ENCODE peak calls at places on chromosomes 4 and X, in four cellular contexts. One of them, this sample, is unnamed.

GRCh38 chrX:110037181-110037580 is 34.3 kb downstream of the TMEM164 start:
- DNase-seq in HL-60: no peak
- DNase-seq in K562: no peak
- DNase-seq in GM12878: no peak
- DNase-seq in this sample: no peak

GRCh38 chrX:139642241-139642927 is 65.6 kb downstream of the MCF2 start:
- DNase-seq in HL-60: no peak
- DNase-seq in K562: no peak
- DNase-seq in GM12878: no peak
- DNase-seq in this sample: no peak

GRCh38 chr4:43330288-43330687 is 437.8 kb downstream of the GRXCR1 start:
- DNase-seq in HL-60: no peak
- DNase-seq in K562: no peak
- DNase-seq in GM12878: no peak
- DNase-seq in this sample: no peak

GRCh38 chr4:140851032-140851636 is 94.9 kb upstream of the TBC1D9 start:
- DNase-seq in HL-60: peak
- DNase-seq in K562: peak
- DNase-seq in GM12878: peak
- DNase-seq in this sample: peak

GRCh38 chrX:55710701-55711100 is 6.8 kb upstream of the RRAGB start:
- DNase-seq in HL-60: no peak
- DNase-seq in K562: no peak
- DNase-seq in GM12878: no peak
- DNase-seq in this sample: no peak

GRCh38 chrX:46330981-46331380 is 214.2 kb downstream of the ZNF674 start:
- DNase-seq in HL-60: no peak
- DNase-seq in K562: no peak
- DNase-seq in GM12878: no peak
- DNase-seq in this sample: no peak

GRCh38 chrX:80174925-80175574 is 160.5 kb downstream of the TBX22 start:
- DNase-seq in HL-60: no peak
- DNase-seq in K562: no peak
- DNase-seq in GM12878: no peak
- DNase-seq in this sample: no peak

GRCh38 chr4:152957437-152958185 is 21.5 kb downstream of the FHDC1 start:
- DNase-seq in HL-60: no peak
- DNase-seq in K562: peak
- DNase-seq in GM12878: no peak
- DNase-seq in this sample: no peak

GRCh38 chrX:16215660-16216059 is 48.4 kb downstream of the MAGEB17 start:
- DNase-seq in HL-60: no peak
- DNase-seq in K562: no peak
- DNase-seq in GM12878: no peak
- DNase-seq in this sample: no peak

GRCh38 chr4:15744016-15744415 is 34.1 kb upstream of the CD38 start:
- DNase-seq in HL-60: no peak
- DNase-seq in K562: no peak
- DNase-seq in GM12878: no peak
- DNase-seq in this sample: no peak

GRCh38 chr4:11623726-11624037 is 195.0 kb upstream of the HS3ST1 start:
- DNase-seq in HL-60: no peak
- DNase-seq in K562: no peak
- DNase-seq in GM12878: no peak
- DNase-seq in this sample: no peak

GRCh38 chrX:88982933-88983332 is 235.9 kb downstream of the CPXCR1 start:
- DNase-seq in HL-60: no peak
- DNase-seq in K562: no peak
- DNase-seq in GM12878: no peak
- DNase-seq in this sample: no peak

GRCh38 chr4:103137446-103137827 is 37.8 kb upstream of the BDH2 start:
- DNase-seq in HL-60: no peak
- DNase-seq in K562: no peak
- DNase-seq in GM12878: no peak
- DNase-seq in this sample: no peak

GRCh38 chr4:99179626-99180025 is 35.5 kb upstream of the ADH4 start:
- DNase-seq in HL-60: no peak
- DNase-seq in K562: no peak
- DNase-seq in GM12878: no peak
- DNase-seq in this sample: no peak

GRCh38 chr4:81069706-81070331 is 39.3 kb downstream of the BMP3 start:
- DNase-seq in HL-60: peak
- DNase-seq in K562: peak
- DNase-seq in GM12878: peak
- DNase-seq in this sample: no peak

GRCh38 chr4:1478766-1479355 is 72.6 kb upstream of the NKX1-1 start:
- DNase-seq in HL-60: no peak
- DNase-seq in K562: no peak
- DNase-seq in GM12878: no peak
- DNase-seq in this sample: no peak

GRCh38 chrX:8520791-8521190 is 56.2 kb downstream of the VCX3B start:
- DNase-seq in HL-60: no peak
- DNase-seq in K562: no peak
- DNase-seq in GM12878: no peak
- DNase-seq in this sample: no peak
- TF ChIP-seq SPI1 in HL-60: no peak
- TF ChIP-seq SPI1 in K562: no peak
- TF ChIP-seq SPI1 in GM12878: no peak
- TF ChIP-seq SPI1 in this sample: no peak

DNA sequence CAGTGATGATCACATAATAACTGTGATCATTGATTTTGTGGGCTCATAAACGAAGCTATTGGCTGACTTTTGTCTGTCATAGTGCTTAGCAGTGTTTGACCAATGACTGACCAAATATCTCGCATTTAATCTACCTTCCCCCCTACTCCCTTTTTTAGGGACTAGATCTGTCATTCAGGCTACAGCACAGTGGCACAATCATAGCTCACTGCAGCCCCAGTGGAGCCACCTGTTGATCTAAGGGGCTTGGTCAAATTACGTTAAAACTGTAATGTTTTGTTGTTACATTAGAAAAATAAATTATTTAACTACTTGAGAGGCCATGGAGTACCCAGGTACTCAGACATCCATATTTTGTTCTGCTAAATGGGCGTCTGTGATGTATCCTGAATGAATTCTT is 1.5 kb downstream of the FUNDC2 start:
- DNase-seq in HL-60: no peak
- DNase-seq in K562: peak
- DNase-seq in GM12878: no peak
- DNase-seq in this sample: no peak
- TF ChIP-seq SPI1 in HL-60: no peak
- TF ChIP-seq SPI1 in K562: no peak
- TF ChIP-seq SPI1 in GM12878: no peak
- TF ChIP-seq SPI1 in this sample: no peak

GRCh38 chr4:8028884-8029568 is 89.4 kb upstream of the AFAP1 start:
- DNase-seq in HL-60: no peak
- DNase-seq in K562: no peak
- DNase-seq in GM12878: no peak
- DNase-seq in this sample: no peak
- TF ChIP-seq SPI1 in HL-60: no peak
- TF ChIP-seq SPI1 in K562: no peak
- TF ChIP-seq SPI1 in GM12878: no peak
- TF ChIP-seq SPI1 in this sample: no peak

DNA sequence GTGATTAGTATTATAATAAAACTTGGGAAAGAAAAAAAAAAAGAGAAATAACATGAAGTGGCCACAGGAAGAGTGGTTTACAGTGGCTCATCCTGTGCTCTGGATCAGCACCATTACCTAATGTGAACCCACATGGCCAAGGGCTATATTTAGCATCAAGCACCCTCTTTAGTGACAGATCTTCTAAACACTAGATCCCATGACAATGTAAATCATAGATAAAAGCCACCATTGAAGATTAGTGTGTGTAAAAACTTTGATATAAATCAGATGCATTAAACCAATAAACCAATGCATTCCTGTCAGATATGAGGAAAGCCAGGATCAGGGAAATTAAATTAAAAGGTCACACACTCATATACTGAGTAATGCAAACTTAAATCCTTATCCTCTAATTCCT is 400.6 kb upstream of the MAGEB18 start:
- DNase-seq in HL-60: no peak
- DNase-seq in K562: no peak
- DNase-seq in GM12878: no peak
- DNase-seq in this sample: no peak
- TF ChIP-seq SPI1 in HL-60: no peak
- TF ChIP-seq SPI1 in K562: no peak
- TF ChIP-seq SPI1 in GM12878: no peak
- TF ChIP-seq SPI1 in this sample: no peak

This sample was measured in GM12891.